ENCODE peak calls at places on chromosomes 3 and 15, in nine cellular contexts. V is coronary artery, A is transverse colon, Y is AG09319, R is GM23338, O is foreskin fibroblast, I is Calu3, W is B cell, J is fibroblast of the aortic adventitia. U is an unnamed sample.

GRCh38 chr15:33675246-33675645 is 293.1 kb upstream of the CHRM5 start:
- DNase-seq in I (no peak), Y (no peak), V (no peak), W (no peak), R (peak), A (no peak), O (no peak), J (peak), U (no peak)

GRCh38 chr3:14358426-14359211 is 43.8 kb upstream of the SLC6A6 start:
- DNase-seq in V (no peak), W (no peak), I (no peak), A (peak), Y (peak), O (peak), J (peak), R (peak), U (no peak)

GRCh38 chr3:174758943-174759342 is 100.2 kb upstream of the NAALADL2 start:
- DNase-seq in J (peak), I (no peak), W (no peak), O (no peak), Y (no peak), V (no peak), A (no peak), R (no peak), U (no peak)

GRCh38 chr3:108608750-108609149 is 19.2 kb downstream of the DZIP3 start:
- DNase-seq in A (no peak), V (no peak), J (no peak), W (no peak), R (peak), Y (no peak), O (no peak), I (no peak), U (no peak)

GRCh38 chr3:120498947-120499346 is 48.2 kb upstream of the FSTL1 start:
- DNase-seq in I (no peak), A (no peak), Y (peak), W (no peak), J (peak), O (peak), R (peak), V (no peak), U (no peak)

GRCh38 chr3:127573916-127574315 is 16.6 kb downstream of the TPRA1 start:
- DNase-seq in V (no peak), R (no peak), Y (no peak), O (no peak), W (no peak), A (no peak), I (no peak), J (no peak), U (no peak)

GRCh38 chr3:115989927-115990326 is 366.6 kb downstream of the GAP43 start:
- DNase-seq in J (peak), A (no peak), V (no peak), R (no peak), Y (no peak), I (no peak), O (peak), W (no peak), U (no peak)

GRCh38 chr3:44924102-44925084 is 50.0 kb downstream of the TGM4 start:
- DNase-seq in W (no peak), J (peak), V (no peak), R (no peak), I (no peak), O (no peak), Y (peak), A (no peak), U (no peak)

GRCh38 chr3:129502641-129503386 is 25.6 kb upstream of the RHO start:
- DNase-seq in V (no peak), J (no peak), R (no peak), Y (no peak), A (no peak), W (no peak), O (no peak), I (no peak), U (no peak)

GRCh38 chr15:43792761-43793493 is 807 bp downstream of the SERF2 start:
- DNase-seq in V (no peak), A (peak), R (peak), J (peak), I (no peak), W (no peak), Y (no peak), O (no peak), U (peak)

GRCh38 chr3:140771030-140771677 is 93.3 kb downstream of the TRIM42 start:
- DNase-seq in I (no peak), R (no peak), Y (no peak), O (no peak), A (no peak), V (no peak), J (no peak), W (no peak), U (no peak)

GRCh38 chr15:67520976-67521769 is at the start of gene C15orf61:
- DNase-seq in W (peak), J (peak), I (peak), R (peak), V (peak), A (peak), O (peak), Y (peak), U (peak)

GRCh38 chr3:168847293-168847883 is 751.7 kb upstream of the GOLIM4 start:
- DNase-seq in O (peak), I (peak), W (peak), V (no peak), J (peak), A (no peak), Y (peak), R (peak), U (no peak)

GRCh38 chr15:52657338-52657737 is 21.9 kb downstream of the ATOSA start:
- DNase-seq in A (no peak), Y (no peak), O (peak), I (no peak), W (no peak), V (no peak), J (peak), R (no peak), U (no peak)

GRCh38 chr3:183189641-183190040 is 27.1 kb upstream of the LAMP3 start:
- DNase-seq in I (no peak), W (no peak), V (no peak), R (no peak), O (no peak), J (no peak), A (no peak), Y (no peak), U (no peak)

GRCh38 chr3:45593708-45594601 is 596 bp upstream of the LIMD1 start:
- DNase-seq in W (peak), Y (peak), I (peak), A (peak), O (peak), R (peak), V (peak), J (peak), U (peak)

GRCh38 chr3:37064747-37065146 is 71.4 kb downstream of the MLH1 start:
- DNase-seq in V (no peak), W (no peak), R (no peak), Y (no peak), O (no peak), A (no peak), J (no peak), I (no peak), U (no peak)

GRCh38 chr3:188916934-188917391 is 254.8 kb upstream of the TPRG1 start:
- DNase-seq in J (peak), W (peak), Y (no peak), I (no peak), V (no peak), A (no peak), R (no peak), O (no peak), U (no peak)

GRCh38 chr3:33993631-33994030 is 195.2 kb downstream of the PDCD6IP start:
- DNase-seq in Y (no peak), A (no peak), V (no peak), J (no peak), O (peak), I (no peak), R (no peak), W (no peak), U (no peak)

GRCh38 chr15:31344824-31345605 is 18.4 kb downstream of the KLF13 start:
- DNase-seq in W (no peak), R (no peak), Y (no peak), V (no peak), O (no peak), A (peak), I (no peak), J (no peak), U (no peak)

GRCh38 chr3:99882436-99883137 is 64.9 kb downstream of the CMSS1 start:
- DNase-seq in I (no peak), R (no peak), O (no peak), W (no peak), Y (no peak), V (no peak), A (no peak), J (no peak), U (no peak)

GRCh38 chr3:35670408-35670807 is 31.1 kb downstream of the ARPP21 start:
- DNase-seq in R (no peak), W (no peak), O (no peak), V (no peak), Y (no peak), I (no peak), A (no peak), J (no peak), U (no peak)

GRCh38 chr3:79396595-79396994 is 371.2 kb downstream of the ROBO1 start:
- DNase-seq in A (no peak), R (no peak), Y (no peak), V (no peak), J (no peak), O (no peak), I (no peak), W (no peak), U (no peak)

GRCh38 chr3:79390352-79390751 is 377.4 kb downstream of the ROBO1 start:
- DNase-seq in Y (no peak), I (no peak), A (no peak), W (no peak), J (no peak), R (no peak), O (no peak), V (no peak), U (no peak)

GRCh38 chr3:79392479-79392878 is 375.3 kb downstream of the ROBO1 start:
- DNase-seq in V (no peak), R (no peak), I (no peak), O (no peak), W (no peak), Y (no peak), A (no peak), J (no peak), U (no peak)
- TF ChIP-seq CTCF in V (no peak), R (no peak), I (no peak), O (no peak), W (no peak), Y (no peak), A (no peak), J (no peak), U (no peak)

DNA sequence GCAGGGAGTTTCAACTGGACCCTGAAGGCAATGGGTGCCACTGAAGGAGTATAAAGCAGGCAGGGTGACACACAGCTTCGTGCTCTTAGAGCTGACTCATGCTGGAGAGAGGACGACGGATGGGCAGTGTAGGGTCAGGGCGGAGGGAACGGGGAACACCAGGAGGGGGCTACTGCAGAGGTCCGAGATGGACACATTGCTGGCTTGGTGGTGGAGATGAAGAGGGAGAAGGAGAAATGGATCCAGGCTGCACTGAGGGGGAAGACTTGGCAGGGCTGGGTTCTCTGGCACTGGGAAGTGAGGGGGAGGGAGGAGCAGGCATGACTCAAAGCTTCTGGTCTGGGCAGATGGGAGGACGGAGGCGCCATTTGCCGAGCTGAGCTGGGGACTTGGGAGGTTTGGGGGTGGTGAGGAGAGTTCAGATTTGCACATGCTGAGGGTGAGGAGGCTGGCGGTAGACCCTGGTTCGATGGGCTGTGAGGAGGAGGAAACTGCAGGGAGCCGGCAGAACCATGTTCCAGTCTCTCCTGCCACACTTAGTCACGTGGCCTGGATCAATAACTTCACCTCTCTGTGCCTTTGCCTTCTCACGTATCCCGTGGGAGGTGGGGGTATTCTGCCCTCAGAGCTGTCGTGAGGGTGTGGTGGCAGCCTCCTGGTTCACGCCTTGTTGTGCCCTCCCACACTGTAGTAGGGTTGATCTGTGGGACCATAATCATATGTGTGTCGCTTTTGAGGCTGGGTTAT is 4.6 kb upstream of the KCTD6 start:
- DNase-seq in V (no peak), O (peak), J (peak), A (no peak), I (peak), R (no peak), Y (no peak), W (no peak), U (no peak)
- TF ChIP-seq CTCF in V (no peak), O (no peak), J (no peak), A (no peak), I (no peak), R (no peak), Y (no peak), W (no peak), U (no peak)

DNA sequence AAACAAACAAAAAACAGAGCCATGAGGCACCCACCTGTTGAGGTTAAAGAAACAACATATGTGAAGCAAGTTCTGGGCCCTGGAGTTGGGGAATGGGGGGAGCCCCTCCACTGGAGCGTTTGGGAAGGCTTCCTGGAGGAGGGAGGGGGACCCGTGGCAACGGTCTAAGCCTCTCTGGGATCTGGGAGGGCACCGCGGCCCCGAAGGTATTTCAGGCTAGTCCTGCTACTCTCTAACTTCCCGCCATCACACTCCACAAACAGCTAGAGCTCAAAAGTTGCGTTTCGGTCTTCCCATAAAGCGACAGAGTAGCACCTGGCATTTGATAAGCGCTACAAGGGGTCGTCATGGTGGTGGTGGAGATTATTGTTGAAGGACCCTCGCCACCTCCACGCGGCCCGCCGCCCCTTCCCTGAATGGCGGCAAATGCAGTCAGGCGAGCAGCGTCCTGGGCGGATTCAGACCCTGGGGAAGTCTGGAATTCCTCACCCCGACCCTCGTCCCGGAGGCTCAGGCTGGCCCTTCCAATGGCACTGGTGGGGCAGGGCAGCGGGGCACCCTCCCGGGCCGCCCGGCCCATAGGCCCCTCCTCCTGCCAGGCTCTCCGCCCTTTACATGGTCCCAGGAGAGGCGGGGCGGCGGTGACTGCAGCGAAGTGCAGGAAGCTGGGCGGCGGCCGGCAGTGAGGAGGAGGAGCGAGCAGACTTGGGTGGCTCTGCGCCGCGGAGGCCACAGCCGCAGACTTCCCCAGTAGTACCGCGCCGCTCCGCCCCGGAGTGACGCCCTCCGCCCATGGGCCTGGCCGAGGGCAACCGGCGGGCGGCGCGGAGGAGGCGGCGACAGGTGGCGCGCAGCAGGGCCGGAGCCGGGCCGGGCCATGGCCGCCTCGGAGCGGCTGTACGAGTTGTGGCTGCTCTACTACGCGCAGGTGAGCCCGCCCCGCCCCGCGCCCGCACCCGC is at the start of gene NBEAL2:
- DNase-seq in V (peak), O (peak), R (peak), Y (peak), I (peak), J (peak), A (peak), W (peak), U (peak)
- TF ChIP-seq CTCF in V (no peak), O (no peak), R (no peak), Y (no peak), I (no peak), J (no peak), A (peak), W (no peak), U (no peak)

GRCh38 chr3:74351213-74351612 is 263.2 kb downstream of the CNTN3 start:
- DNase-seq in J (no peak), A (no peak), V (no peak), Y (no peak), W (no peak), I (no peak), R (no peak), O (no peak), U (no peak)

GRCh38 chr3:74349035-74349434 is 265.4 kb downstream of the CNTN3 start:
- DNase-seq in O (no peak), Y (no peak), W (no peak), A (no peak), I (no peak), V (no peak), R (no peak), J (no peak), U (no peak)

GRCh38 chr3:74348421-74348820 is 266.0 kb downstream of the CNTN3 start:
- DNase-seq in O (no peak), I (no peak), V (no peak), W (no peak), R (no peak), Y (no peak), J (no peak), A (no peak), U (no peak)

GRCh38 chr3:74352166-74352565 is 262.3 kb downstream of the CNTN3 start:
- DNase-seq in R (no peak), A (no peak), I (no peak), J (no peak), Y (no peak), W (no peak), V (no peak), O (no peak), U (no peak)

GRCh38 chr3:74353039-74353438 is 261.4 kb downstream of the CNTN3 start:
- DNase-seq in Y (no peak), W (no peak), R (peak), J (no peak), V (no peak), O (no peak), A (no peak), I (no peak), U (no peak)
- TF ChIP-seq CTCF in Y (peak), W (no peak), R (peak), J (peak), V (no peak), O (no peak), A (no peak), I (no peak), U (no peak)

GRCh38 chr15:100911086-100911485 is 8.1 kb upstream of the LRRK1 start:
- DNase-seq in Y (no peak), R (no peak), A (no peak), V (peak), I (no peak), O (no peak), J (no peak), W (no peak), U (no peak)

GRCh38 chr15:100918034-100918689 is 995 bp upstream of the LRRK1 start:
- DNase-seq in A (peak), R (peak), J (peak), O (peak), I (peak), W (peak), Y (no peak), V (peak), U (peak)

GRCh38 chr15:100913961-100914360 is 5.2 kb upstream of the LRRK1 start:
- DNase-seq in I (no peak), V (peak), Y (no peak), J (no peak), R (no peak), O (no peak), A (no peak), W (no peak), U (no peak)

GRCh38 chr15:100918690-100919480 is at the start of gene LRRK1:
- DNase-seq in Y (no peak), J (peak), W (peak), I (peak), A (peak), R (peak), O (peak), V (peak), U (no peak)

DNA sequence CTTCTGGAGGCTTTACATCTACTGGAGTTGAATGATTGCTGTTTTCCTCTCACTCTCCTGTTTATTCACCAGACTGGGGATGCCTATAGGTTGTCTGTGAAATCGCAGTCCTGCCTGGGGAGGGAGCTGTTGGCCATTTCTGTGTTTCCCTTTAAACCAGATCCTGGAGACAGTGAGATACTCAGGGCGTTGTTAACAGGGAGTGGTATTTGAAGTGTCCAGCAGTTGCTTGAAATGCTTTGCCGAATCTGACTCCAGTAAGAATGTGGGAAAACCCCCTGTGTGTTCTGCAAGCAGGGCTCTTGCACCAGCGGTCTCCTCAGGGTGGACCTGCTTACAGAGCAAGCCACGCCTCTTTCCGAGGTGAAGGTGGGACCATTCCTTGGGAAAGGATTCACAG is 4.3 kb upstream of the LRRK1 start:
- DNase-seq in Y (no peak), J (peak), A (no peak), R (peak), V (peak), W (no peak), O (no peak), I (no peak), U (no peak)
- TF ChIP-seq CTCF in Y (peak), J (no peak), A (no peak), R (peak), V (no peak), W (no peak), O (no peak), I (no peak), U (no peak)

GRCh38 chr3:184289426-184289938 is 9.6 kb upstream of the PSMD2 start:
- DNase-seq in V (no peak), J (peak), A (peak), I (peak), Y (no peak), O (peak), R (peak), W (peak), U (peak)
- TF ChIP-seq CTCF in V (peak), J (peak), A (peak), I (peak), Y (peak), O (peak), R (peak), W (peak), U (peak)